ENCODE peak calls at places on chromosomes 4 and X, in seven cellular contexts. W is MM.1S, C is left lung, Z is upper lobe of left lung, A is pancreas, X is fibroblast of lung, K is IMR-90. T is an unnamed sample.

GRCh38 chrX:9163153-9163790 is 129.3 kb upstream of the FAM9B start:
- DNase-seq in W (no peak), C (no peak), Z (no peak), A (no peak), X (peak; percentile 56), K (peak; percentile 55), T (no peak)

GRCh38 chrX:153459976-153460375 is 10.4 kb downstream of the HAUS7 start:
- DNase-seq in W (no peak), C (no peak), Z (no peak), A (no peak), X (peak; percentile 38), K (peak; percentile 79), T (no peak)

GRCh38 chr4:141131738-141132688 is 1.3 kb downstream of the RNF150 start:
- DNase-seq in W (no peak), C (peak; percentile 75), Z (no peak), A (peak; percentile 12), X (peak; percentile 18), K (peak; percentile 20), T (peak; percentile 77)

GRCh38 chrX:77691916-77692315 is 94.1 kb downstream of the ATRX start:
- DNase-seq in W (no peak), C (no peak), Z (no peak), A (no peak), X (no peak), K (no peak), T (no peak)

GRCh38 chr4:73918058-73918457 is 48.9 kb downstream of the CXCL1 start:
- DNase-seq in W (no peak), C (no peak), Z (no peak), A (no peak), X (no peak), K (no peak), T (no peak)

GRCh38 chr4:80540785-80541469 is 205.4 kb downstream of the CFAP299 start:
- DNase-seq in W (no peak), C (no peak), Z (no peak), A (no peak), X (peak; percentile 46), K (peak; percentile 55), T (no peak)

GRCh38 chrX:23134171-23134570 is 134.4 kb downstream of the DDX53 start:
- DNase-seq in W (no peak), C (no peak), Z (no peak), A (no peak), X (no peak), K (no peak), T (no peak)

GRCh38 chr4:1371151-1371830 is 24.3 kb downstream of the UVSSA start:
- DNase-seq in W (no peak), C (peak; percentile 22), Z (no peak), A (no peak), X (no peak), K (no peak), T (no peak)

GRCh38 chr4:38233727-38234478 is 273.7 kb downstream of the PTTG2 start:
- DNase-seq in W (no peak), C (no peak), Z (peak; percentile 44), A (no peak), X (no peak), K (no peak), T (no peak)

GRCh38 chr4:38723726-38724506 is 58.9 kb downstream of the TLR10 start:
- DNase-seq in W (no peak), C (no peak), Z (peak; percentile 26), A (no peak), X (no peak), K (no peak), T (no peak)

GRCh38 chr4:111360906-111361305 is 738.0 kb upstream of the PITX2 start:
- DNase-seq in W (no peak), C (no peak), Z (no peak), A (no peak), X (no peak), K (peak; percentile 7), T (no peak)

GRCh38 chr4:169922632-169923276 is 103.4 kb downstream of the MFAP3L start:
- DNase-seq in W (no peak), C (no peak), Z (peak; percentile 33), A (no peak), X (no peak), K (no peak), T (no peak)

GRCh38 chr4:87918314-87919058 is 57.0 kb upstream of the SPP1 start:
- DNase-seq in W (no peak), C (no peak), Z (no peak), A (no peak), X (no peak), K (no peak), T (no peak)

GRCh38 chr4:103994059-103994458 is 274.3 kb upstream of the TACR3 start:
- DNase-seq in W (peak; percentile 14), C (no peak), Z (no peak), A (no peak), X (peak; percentile 1), K (no peak), T (no peak)

GRCh38 chr4:180449395-180449956 is 1793.7 kb upstream of the TENM3 start:
- DNase-seq in W (peak; percentile 39), C (no peak), Z (no peak), A (no peak), X (peak; percentile 44), K (peak; percentile 21), T (no peak)

GRCh38 chrX:130025256-130025655 is 42.8 kb downstream of the BCORL1 start:
- DNase-seq in W (no peak), C (no peak), Z (no peak), A (no peak), X (no peak), K (no peak), T (no peak)

GRCh38 chrX:80021611-80022010 is 7.1 kb downstream of the TBX22 start:
- DNase-seq in W (no peak), C (no peak), Z (no peak), A (no peak), X (no peak), K (no peak), T (no peak)

GRCh38 chr4:5888222-5888701 is 4.6 kb downstream of the CRMP1 start:
- DNase-seq in W (no peak), C (no peak), Z (no peak), A (no peak), X (no peak), K (no peak), T (no peak)
- H3K27me3 ChIP-seq in W (peaks cover 36% of the 10 kb centered on the region), C (peaks cover 61% of the 10 kb centered on the region), Z (peaks cover 12% of the 10 kb centered on the region), A (peaks cover 44% of the 10 kb centered on the region), X (peaks cover 44% of the 10 kb centered on the region), K (peaks cover 47% of the 10 kb centered on the region), T (peaks cover 79% of the 10 kb centered on the region)

DNA sequence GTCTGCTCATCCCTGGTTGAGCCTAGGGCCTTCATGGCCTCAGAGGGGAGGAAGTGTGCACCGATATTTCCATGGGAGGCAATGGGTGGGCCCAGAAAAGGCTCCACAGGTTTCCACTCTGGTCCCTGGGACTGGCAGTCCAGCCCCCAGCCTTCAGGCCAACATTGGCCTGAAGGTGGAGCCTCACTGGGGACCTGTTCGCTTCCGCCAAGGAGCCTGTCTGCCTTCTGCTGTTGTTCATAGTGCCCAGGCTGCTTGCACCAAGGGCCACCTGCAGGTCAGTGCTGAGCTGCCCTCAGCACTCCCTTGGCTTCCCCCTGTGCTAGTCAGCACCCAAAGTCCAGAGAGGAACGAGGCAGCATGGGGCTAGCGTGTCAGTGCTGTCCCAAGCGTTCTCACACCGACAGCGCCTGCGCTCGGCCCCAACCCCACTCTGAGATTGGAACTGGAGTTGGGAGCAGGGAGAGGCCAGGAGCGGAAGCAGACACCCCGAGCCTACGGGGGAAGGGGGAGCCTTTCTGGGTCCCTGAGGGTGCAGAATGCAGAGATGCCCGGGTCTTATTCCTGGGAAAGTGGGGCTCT is 720.7 kb downstream of the PCDH18 start:
- DNase-seq in W (no peak), C (peak; percentile 53), Z (no peak), A (no peak), X (no peak), K (no peak), T (no peak)
- H3K4me1 ChIP-seq in W (no peaks in the 10 kb centered on the region), C (no peaks in the 10 kb centered on the region), Z (no peaks in the 10 kb centered on the region), A (no peaks in the 10 kb centered on the region), X (no peaks in the 10 kb centered on the region), K (no peaks in the 10 kb centered on the region), T (no peaks in the 10 kb centered on the region)

DNA sequence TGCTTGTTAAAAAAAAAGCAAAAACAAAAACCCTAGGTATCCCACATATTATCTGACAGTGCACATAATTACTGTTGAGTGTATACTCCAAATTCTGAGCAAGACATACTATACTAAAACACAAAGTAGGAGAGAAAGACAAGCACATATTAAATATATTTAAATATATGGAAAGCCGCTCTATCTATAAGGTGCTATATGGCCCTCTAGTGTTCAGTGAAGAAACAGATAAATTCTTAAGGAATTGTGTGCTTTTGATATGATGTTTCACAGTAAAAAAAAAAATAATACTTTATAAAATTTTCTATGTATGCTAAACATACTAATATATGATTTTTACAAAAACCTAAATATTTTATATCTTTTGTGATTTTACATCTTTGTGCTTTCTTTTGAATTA is 137.8 kb downstream of the FBXW7 start:
- DNase-seq in W (no peak), C (no peak), Z (no peak), A (no peak), X (peak; percentile 46), K (peak; percentile 29), T (no peak)
- TF ChIP-seq CTCF in W (peak; percentile 14), C (no peak), Z (no peak), A (no peak), X (peak; percentile 43), K (peak; percentile 45), T (no peak)

GRCh38 chrX:24301806-24302205 is 12.1 kb downstream of the SUPT20HL2 start:
- DNase-seq in W (no peak), C (no peak), Z (no peak), A (no peak), X (no peak), K (peak; percentile 26), T (no peak)
- H3K27me3 ChIP-seq in W (no peaks in the 10 kb centered on the region), C (peaks cover 3% of the 10 kb centered on the region), Z (no peaks in the 10 kb centered on the region), A (peaks cover 14% of the 10 kb centered on the region), X (no peaks in the 10 kb centered on the region), K (peaks cover 8% of the 10 kb centered on the region), T (no peaks in the 10 kb centered on the region)

T was measured in spleen.